ENCODE peak calls at places on chromosomes 12 and 14, in four cellular contexts. F is brain microvascular endothelial cell, P is BJ, E is IMR-90. T is an unnamed sample.

GRCh38 chr12:27828196-27828595 is 48.2 kb upstream of the MANSC4 start:
- DNase-seq in F (no peak), E (peak; percentile 52), P (no peak), T (peak; percentile 38)

GRCh38 chr12:5792350-5792749 is 152.7 kb downstream of the ANO2 start:
- DNase-seq in P (no peak), F (no peak), E (peak; percentile 18), T (peak; percentile 18)

GRCh38 chr14:105839425-105840265 is 313.3 kb downstream of the TMEM121 start:
- DNase-seq in E (no peak), F (no peak), P (no peak), T (no peak)

GRCh38 chr12:49619286-49619685 is 4.1 kb upstream of the PRPF40B start:
- DNase-seq in P (no peak), E (peak; percentile 29), F (no peak), T (no peak)

GRCh38 chr12:107130830-107131760 is 37.7 kb upstream of the CRY1 start:
- DNase-seq in F (no peak), P (no peak), E (no peak), T (no peak)

GRCh38 chr14:37150414-37150813 is 22.0 kb downstream of the SLC25A21 start:
- DNase-seq in P (no peak), E (peak; percentile 58), F (peak; percentile 14), T (peak; percentile 34)

GRCh38 chr14:75217508-75218206 is 41.2 kb upstream of the TMED10 start:
- DNase-seq in P (no peak), E (peak; percentile 35), F (no peak), T (peak; percentile 44)

GRCh38 chr12:94073441-94074051 is 74.8 kb upstream of the PLXNC1 start:
- DNase-seq in E (peak; percentile 21), F (no peak), P (no peak), T (no peak)

GRCh38 chr14:44396226-44396625 is 110.9 kb downstream of the FSCB start:
- DNase-seq in E (no peak), F (no peak), P (no peak), T (no peak)

GRCh38 chr12:56267443-56268071 is 815 bp downstream of the COQ10A start:
- DNase-seq in E (no peak), P (no peak), F (no peak), T (no peak)

GRCh38 chr14:64363265-64363840 is 24.8 kb upstream of the MTHFD1 start:
- DNase-seq in P (no peak), F (peak; percentile 71), E (peak; percentile 83), T (peak; percentile 74)

GRCh38 chr12:4148418-4149056 is 125.0 kb upstream of the CCND2 start:
- DNase-seq in P (no peak), E (no peak), F (no peak), T (no peak)

GRCh38 chr12:1890119-1890703 is 28.2 kb downstream of the CACNA2D4 start:
- DNase-seq in E (no peak), P (no peak), F (no peak), T (no peak)

GRCh38 chr12:19161251-19161650 is 31.7 kb downstream of the PLEKHA5 start:
- DNase-seq in F (no peak), P (no peak), E (no peak), T (no peak)

GRCh38 chr14:67622675-67623074 is 3.0 kb downstream of the ARG2 start:
- DNase-seq in E (peak; percentile 85), P (peak; percentile 35), F (peak; percentile 89), T (peak; percentile 85)

GRCh38 chr12:56565510-56566101 is 44.0 kb downstream of the RBMS2 start:
- DNase-seq in P (peak; percentile 45), E (peak; percentile 77), F (peak; percentile 54), T (peak; percentile 35)

GRCh38 chr12:42698213-42698612 is 108.7 kb upstream of the PRICKLE1 start:
- DNase-seq in P (peak; percentile 38), E (no peak), F (no peak), T (peak; percentile 82)

GRCh38 chr12:43840338-43840737 is 4.5 kb downstream of the TMEM117 start:
- DNase-seq in F (no peak), E (no peak), P (no peak), T (no peak)

GRCh38 chr14:85421166-85421877 is 108.6 kb upstream of the FLRT2 start:
- DNase-seq in F (peak; percentile 66), E (peak; percentile 83), P (peak; percentile 36), T (peak; percentile 88)

GRCh38 chr12:2324375-2324774 is 271.6 kb downstream of the CACNA1C start:
- DNase-seq in E (no peak), P (no peak), F (no peak), T (peak; percentile 33)

GRCh38 chr14:89869606-89870005 is 84.9 kb downstream of the EFCAB11 start:
- DNase-seq in P (no peak), E (no peak), F (no peak), T (no peak)

GRCh38 chr12:55336002-55336401 is 5.5 kb downstream of the OR6C3 start:
- DNase-seq in E (no peak), F (no peak), P (no peak), T (no peak)

GRCh38 chr14:81206115-81206514 is 14.6 kb downstream of the GTF2A1 start:
- DNase-seq in P (no peak), F (peak; percentile 5), E (peak; percentile 54), T (no peak)

GRCh38 chr12:51428256-51428655 is 3.6 kb downstream of the SLC4A8 start:
- DNase-seq in E (no peak), P (no peak), F (no peak), T (no peak)

GRCh38 chr14:99590746-99591555 is 13.1 kb downstream of the CCDC85C start:
- DNase-seq in P (no peak), E (peak; percentile 74), F (peak; percentile 29), T (peak; percentile 68)

GRCh38 chr14:93150227-93151206 is 34.2 kb downstream of the MOAP1 start:
- DNase-seq in F (no peak), P (no peak), E (no peak), T (no peak)

GRCh38 chr12:109358154-109358869 is 10.6 kb downstream of the MYO1H start:
- DNase-seq in F (no peak), E (peak; percentile 4), P (no peak), T (peak; percentile 6)

GRCh38 chr12:68673788-68674187 is 13.0 kb upstream of the NUP107 start:
- DNase-seq in P (no peak), E (no peak), F (no peak), T (no peak)

GRCh38 chr14:75205586-75205985 is 29.2 kb upstream of the TMED10 start:
- DNase-seq in F (peak; percentile 48), E (peak; percentile 77), P (peak; percentile 23), T (no peak)

GRCh38 chr12:24839268-24839791 is 109.6 kb downstream of the BCAT1 start:
- DNase-seq in E (no peak), P (no peak), F (peak; percentile 84), T (no peak)

GRCh38 chr12:105331805-105332251 is 1.3 kb downstream of the C12orf75 start:
- DNase-seq in F (peak; percentile 12), E (no peak), P (no peak), T (no peak)

GRCh38 chr14:104675447-104675846 is 14.0 kb upstream of the INF2 start:
- DNase-seq in E (no peak), P (no peak), F (no peak), T (no peak)

GRCh38 chr12:28191690-28192089 is 1.4 kb downstream of the CCDC91 start:
- DNase-seq in F (peak; percentile 7), P (no peak), E (peak; percentile 2), T (peak; percentile 11)

DNA sequence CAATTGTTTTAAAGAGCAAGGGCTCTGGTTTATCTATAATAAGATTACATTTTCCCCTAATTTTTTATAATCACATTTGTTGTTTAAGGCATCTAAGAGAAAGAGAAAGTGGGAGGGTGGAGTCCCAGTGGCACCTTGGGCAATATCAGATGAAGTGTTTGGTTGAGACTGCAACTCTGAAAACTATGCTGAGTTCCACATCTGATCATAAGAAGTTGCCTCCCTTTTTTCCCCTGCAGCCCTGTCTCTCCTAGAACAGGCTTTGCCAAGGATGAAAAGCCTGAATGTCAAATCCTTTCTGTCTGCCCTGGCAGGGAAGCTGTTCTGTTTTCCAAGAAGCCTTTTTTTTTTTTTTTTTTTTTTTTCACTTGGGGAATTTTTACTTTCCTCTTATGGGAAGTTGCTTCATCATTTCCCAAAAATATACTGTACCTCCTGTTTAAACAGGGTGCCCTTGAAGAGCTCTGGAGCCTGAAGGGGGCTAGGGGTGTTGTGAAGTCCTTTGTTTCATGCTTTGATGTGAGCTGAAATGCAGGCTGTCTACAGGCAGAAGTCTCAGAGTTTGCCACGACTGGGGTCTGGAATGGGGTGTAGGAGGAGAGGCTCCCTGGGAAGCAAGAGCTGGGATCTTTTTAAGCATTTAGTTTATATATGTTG is 71.3 kb downstream of the SUSD6 start:
- DNase-seq in P (no peak), E (no peak), F (no peak), T (no peak)
- H3K4me3 ChIP-seq in P (no peak overlapping the region), E (no peak overlapping the region), F (no peak overlapping the region), T (no peak overlapping the region)

GRCh38 chr12:132432721-132433577 is 57.0 kb upstream of the FBRSL1 start:
- DNase-seq in F (no peak), P (no peak), E (peak; percentile 15), T (no peak)
- H3K27me3 ChIP-seq in F (peaks cover 30% of the 10 kb centered on the region), P (peaks cover 8% of the 10 kb centered on the region), E (peaks cover 40% of the 10 kb centered on the region), T (peaks cover 2% of the 10 kb centered on the region)

GRCh38 chr12:95547522-95548055 is 3.7 kb downstream of the USP44 start:
- DNase-seq in F (no peak), E (peak; percentile 96), P (no peak), T (peak; percentile 49)

GRCh38 chr12:95548056-95548538 is 3.2 kb downstream of the USP44 start:
- DNase-seq in E (no peak), F (no peak), P (no peak), T (no peak)

GRCh38 chr12:95546491-95546813 is 4.8 kb downstream of the USP44 start:
- DNase-seq in F (no peak), P (no peak), E (no peak), T (no peak)

GRCh38 chr12:95549392-95550084 is 1.7 kb downstream of the USP44 start:
- DNase-seq in E (no peak), F (no peak), P (no peak), T (no peak)

DNA sequence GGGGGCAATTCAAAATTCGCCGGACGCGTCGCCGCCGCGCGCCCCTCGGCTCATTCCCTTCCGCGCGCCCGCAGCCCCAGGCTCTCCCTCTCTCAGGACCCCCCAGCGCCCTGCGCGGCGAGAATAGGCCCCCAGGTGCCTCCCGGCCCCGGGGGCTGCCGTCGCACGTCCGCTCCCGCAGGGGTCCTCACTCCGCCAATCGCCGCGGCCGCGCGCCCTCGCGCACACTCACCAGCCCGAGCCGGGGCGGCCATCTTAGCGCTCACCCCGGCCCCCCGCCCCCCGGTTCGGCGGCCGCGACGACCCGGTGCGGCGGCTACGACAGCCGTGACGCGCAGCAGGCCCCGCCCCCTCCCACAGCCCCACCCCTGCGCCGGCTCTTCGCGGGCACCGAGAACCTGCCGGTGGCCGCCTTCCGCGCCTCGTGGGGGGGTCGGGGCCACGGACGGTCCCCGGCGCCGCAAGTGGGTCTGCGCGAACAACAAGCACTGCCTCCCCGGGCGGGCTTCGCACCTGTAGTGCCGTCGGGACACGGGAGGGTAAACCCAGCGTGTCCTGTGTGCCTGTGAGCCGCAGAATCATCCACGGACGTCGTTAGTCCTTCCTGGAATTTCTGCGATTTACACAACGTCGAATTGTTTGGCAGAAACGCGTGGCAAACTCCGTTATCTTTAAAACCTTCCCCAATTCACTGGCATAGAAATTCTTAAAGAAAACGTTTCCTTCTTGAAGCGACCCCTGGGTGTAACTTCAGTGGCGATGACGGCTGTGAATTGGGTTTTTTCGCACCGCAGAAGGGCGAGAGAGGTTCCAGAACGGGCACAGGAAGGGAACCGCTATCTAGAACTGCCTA is 2.5 kb downstream of the USP44 start:
- DNase-seq in E (peak; percentile 64), F (no peak), P (no peak), T (peak; percentile 18)
- H3K4me3 ChIP-seq in E (peak overlapping the region; percentile 58), F (peak overlapping the region; percentile 51), P (peak overlapping the region; percentile 58), T (peak overlapping the region; percentile 78)

DNA sequence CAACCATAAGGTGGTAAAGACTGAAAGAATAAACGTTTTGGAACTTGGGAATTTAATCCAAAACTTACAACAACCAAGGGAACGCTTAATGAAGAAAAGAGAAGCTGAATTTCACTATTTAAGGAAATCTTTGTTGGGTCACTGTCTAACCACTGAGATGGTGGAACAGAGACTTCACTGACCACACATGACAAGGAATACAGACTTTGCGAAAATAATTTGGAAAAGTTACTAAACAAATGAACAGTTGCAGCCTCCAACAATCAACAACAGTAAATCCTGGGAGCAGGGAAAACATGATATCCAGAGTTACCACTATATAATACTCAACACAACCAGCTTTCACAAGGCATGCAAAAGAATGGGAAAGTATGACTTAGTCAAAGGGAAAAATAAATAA is 79.1 kb downstream of the CMKLR1 start:
- DNase-seq in E (no peak), F (no peak), P (no peak), T (no peak)
- H3K27me3 ChIP-seq in E (no peaks in the 10 kb centered on the region), F (no peaks in the 10 kb centered on the region), P (no peaks in the 10 kb centered on the region), T (no peaks in the 10 kb centered on the region)

T was measured in fibroblast of lung.